ENCODE peak calls at places on chromosomes 16 and 17, in eight cellular contexts. I is activated gamma-delta T cell treated with Interleukin-2 at 50 U/mL for 16 hours; W is stimulated activated CD8-positive, alpha-beta memory T cell treated with anti-CD3 and anti-CD28 coated beads, Interleukin-15, amount 100 ng/mL, for 24 hours; Y is ovary; R is fibroblast of the aortic adventitia; V is lower lobe of right lung; O is activated naive CD4-positive, alpha-beta T cell; M is stimulated activated CD4-positive, alpha-beta T cell treated with anti-CD3 and anti-CD28 coated beads, Interleukin-4, amount 100 ng/mL, for 4 hours. K is an unnamed sample.
A peak's percentile ranks its signal among the peaks of the same experiment; 100 is the strongest.

GRCh38 chr17:6823011-6823442 is 8.5 kb downstream of the TEKT1 start:
- DNase-seq in I (no peak), W (no peak), Y (no peak), R (peak; percentile 87), V (no peak), O (no peak), M (no peak), K (no peak)

GRCh38 chr16:28090646-28091377 is 27.3 kb upstream of the GSG1L start:
- DNase-seq in I (no peak), W (no peak), Y (no peak), R (peak; percentile 23), V (no peak), O (no peak), M (no peak), K (no peak)

GRCh38 chr17:40283662-40284061 is 4.0 kb upstream of the CDC6 start:
- DNase-seq in I (no peak), W (no peak), Y (no peak), R (peak; percentile 90), V (no peak), O (no peak), M (no peak), K (peak; percentile 77)

GRCh38 chr17:55414983-55415382 is 6.7 kb downstream of the MMD start:
- DNase-seq in I (no peak), W (no peak), Y (no peak), R (no peak), V (no peak), O (no peak), M (no peak), K (no peak)

GRCh38 chr17:64500923-64501765 is 4.3 kb upstream of the POLG2 start:
- DNase-seq in I (no peak), W (no peak), Y (no peak), R (no peak), V (no peak), O (no peak), M (no peak), K (no peak)

GRCh38 chr17:72151565-72152391 is 31.0 kb downstream of the SOX9 start:
- DNase-seq in I (no peak), W (no peak), Y (no peak), R (peak; percentile 64), V (no peak), O (no peak), M (no peak), K (peak; percentile 87)

GRCh38 chr16:50251375-50252081 is 14.8 kb upstream of the ADCY7 start:
- DNase-seq in I (no peak), W (no peak), Y (no peak), R (peak; percentile 75), V (no peak), O (no peak), M (no peak), K (no peak)

GRCh38 chr17:14784997-14785696 is 480.0 kb downstream of the PMP22 start:
- DNase-seq in I (peak; percentile 12), W (no peak), Y (no peak), R (no peak), V (no peak), O (peak; percentile 12), M (peak; percentile 7), K (no peak)

GRCh38 chr16:22397459-22397858 is 23.0 kb upstream of the CDR2 start:
- DNase-seq in I (no peak), W (no peak), Y (no peak), R (peak; percentile 97), V (no peak), O (no peak), M (no peak), K (peak; percentile 53)

K was measured in HTR-8/SVneo.